ENCODE peak calls at places on chromosomes 3 and 15, in four cellular contexts. One of them, this sample, is unnamed.

GRCh38 chr3:69342074-69342473 is 43.8 kb downstream of the FRMD4B start:
- DNase-seq in A549: no peak
- DNase-seq in adrenal gland: no peak
- DNase-seq in uterus: no peak
- DNase-seq in this sample: no peak

GRCh38 chr3:52831500-52832301 is 1.2 kb upstream of the ITIH4 start:
- DNase-seq in A549: peak; percentile 49
- DNase-seq in adrenal gland: peak; percentile 92
- DNase-seq in uterus: peak; percentile 55
- DNase-seq in this sample: peak; percentile 60

GRCh38 chr15:56082263-56082761 is 88.9 kb upstream of the NEDD4 start:
- DNase-seq in uterus: no peak
- DNase-seq in A549: no peak
- DNase-seq in adrenal gland: no peak
- DNase-seq in this sample: no peak

GRCh38 chr15:55588070-55588817 is at the start of gene PYGO1:
- DNase-seq in A549: peak; percentile 78
- DNase-seq in adrenal gland: peak; percentile 65
- DNase-seq in uterus: peak; percentile 63
- DNase-seq in this sample: peak; percentile 56

GRCh38 chr3:71859128-71859519 is 74.2 kb upstream of the PROK2 start:
- DNase-seq in uterus: no peak
- DNase-seq in A549: peak; percentile 42
- DNase-seq in adrenal gland: no peak
- DNase-seq in this sample: peak; percentile 10

GRCh38 chr3:53974314-53974713 is 82.7 kb upstream of the SELENOK start:
- DNase-seq in uterus: no peak
- DNase-seq in A549: no peak
- DNase-seq in adrenal gland: no peak
- DNase-seq in this sample: no peak

GRCh38 chr3:69838217-69838616 is 99.0 kb downstream of the MITF start:
- DNase-seq in adrenal gland: no peak
- DNase-seq in A549: no peak
- DNase-seq in uterus: no peak
- DNase-seq in this sample: peak; percentile 95

GRCh38 chr3:167811071-167811470 is 75.5 kb downstream of the SERPINI1 start:
- DNase-seq in uterus: no peak
- DNase-seq in A549: no peak
- DNase-seq in adrenal gland: no peak
- DNase-seq in this sample: peak; percentile 65

GRCh38 chr15:76274226-76274625 is 37.0 kb downstream of the ETFA start:
- DNase-seq in uterus: no peak
- DNase-seq in adrenal gland: peak; percentile 37
- DNase-seq in A549: no peak
- DNase-seq in this sample: peak; percentile 36

GRCh38 chr3:135229018-135229495 is 434.0 kb downstream of the EPHB1 start:
- DNase-seq in A549: no peak
- DNase-seq in adrenal gland: no peak
- DNase-seq in uterus: no peak
- DNase-seq in this sample: no peak

GRCh38 chr15:92653836-92654524 is 1.6 kb downstream of the FAM174B start:
- DNase-seq in adrenal gland: peak; percentile 35
- DNase-seq in uterus: no peak
- DNase-seq in A549: peak; percentile 55
- DNase-seq in this sample: no peak

GRCh38 chr15:53976844-53977392 is 1.3 kb upstream of the UNC13C start:
- DNase-seq in A549: peak; percentile 42
- DNase-seq in uterus: no peak
- DNase-seq in adrenal gland: no peak
- DNase-seq in this sample: no peak

GRCh38 chr15:50879016-50879415 is 29.5 kb upstream of the AP4E1 start:
- DNase-seq in A549: no peak
- DNase-seq in uterus: no peak
- DNase-seq in adrenal gland: no peak
- DNase-seq in this sample: no peak

GRCh38 chr15:71396536-71397125 is 281.4 kb downstream of the THSD4 start:
- DNase-seq in uterus: no peak
- DNase-seq in adrenal gland: peak; percentile 48
- DNase-seq in A549: no peak
- DNase-seq in this sample: no peak

GRCh38 chr3:52216585-52217408 is 8.6 kb downstream of the TLR9 start:
- DNase-seq in adrenal gland: peak; percentile 92
- DNase-seq in A549: no peak
- DNase-seq in uterus: peak; percentile 84
- DNase-seq in this sample: peak; percentile 94

GRCh38 chr3:141288331-141288990 is 56.8 kb downstream of the PXYLP1 start:
- DNase-seq in uterus: no peak
- DNase-seq in adrenal gland: no peak
- DNase-seq in A549: no peak
- DNase-seq in this sample: no peak

GRCh38 chr15:29159771-29160455 is 109.7 kb downstream of the NSMCE3 start:
- DNase-seq in A549: no peak
- DNase-seq in uterus: no peak
- DNase-seq in adrenal gland: no peak
- DNase-seq in this sample: no peak

GRCh38 chr15:83010709-83011270 is 649 bp downstream of the C15orf40 start:
- DNase-seq in A549: peak; percentile 88
- DNase-seq in uterus: peak; percentile 50
- DNase-seq in adrenal gland: peak; percentile 81
- DNase-seq in this sample: peak; percentile 81

GRCh38 chr3:138325990-138326389 is 3.7 kb downstream of the NME9 start:
- DNase-seq in adrenal gland: no peak
- DNase-seq in A549: no peak
- DNase-seq in uterus: no peak
- DNase-seq in this sample: no peak

GRCh38 chr3:18122264-18122663 is 302.9 kb downstream of the SATB1 start:
- DNase-seq in adrenal gland: no peak
- DNase-seq in uterus: no peak
- DNase-seq in A549: no peak
- DNase-seq in this sample: no peak

GRCh38 chr3:42012378-42012934 is 50.6 kb upstream of the ULK4 start:
- DNase-seq in uterus: no peak
- DNase-seq in adrenal gland: no peak
- DNase-seq in A549: no peak
- DNase-seq in this sample: no peak

GRCh38 chr15:68609618-68610017 is 30.8 kb downstream of the CORO2B start:
- DNase-seq in adrenal gland: peak; percentile 63
- DNase-seq in uterus: peak; percentile 88
- DNase-seq in A549: no peak
- DNase-seq in this sample: peak; percentile 94

GRCh38 chr15:31396881-31397560 is 70.4 kb downstream of the KLF13 start:
- DNase-seq in adrenal gland: peak; percentile 85
- DNase-seq in A549: peak; percentile 92
- DNase-seq in uterus: peak; percentile 81
- DNase-seq in this sample: peak; percentile 83

GRCh38 chr15:79942656-79943481 is 28.1 kb downstream of the BCL2A1 start:
- DNase-seq in adrenal gland: no peak
- DNase-seq in A549: peak; percentile 73
- DNase-seq in uterus: no peak
- DNase-seq in this sample: no peak

GRCh38 chr15:73605759-73606423 is 27.3 kb downstream of the NPTN start:
- DNase-seq in A549: no peak
- DNase-seq in uterus: no peak
- DNase-seq in adrenal gland: peak; percentile 37
- DNase-seq in this sample: no peak

GRCh38 chr3:63991666-63992065 is 31.6 kb downstream of the PSMD6 start:
- DNase-seq in A549: no peak
- DNase-seq in adrenal gland: no peak
- DNase-seq in uterus: no peak
- DNase-seq in this sample: no peak

GRCh38 chr3:11591006-11591360 is 52.7 kb downstream of the VGLL4 start:
- DNase-seq in uterus: no peak
- DNase-seq in adrenal gland: no peak
- DNase-seq in A549: no peak
- DNase-seq in this sample: peak; percentile 44

GRCh38 chr15:57476533-57476975 is 100.2 kb downstream of the CGNL1 start:
- DNase-seq in uterus: no peak
- DNase-seq in A549: no peak
- DNase-seq in adrenal gland: no peak
- DNase-seq in this sample: peak; percentile 71

GRCh38 chr3:188832146-188832545 is 339.6 kb upstream of the TPRG1 start:
- DNase-seq in A549: no peak
- DNase-seq in uterus: no peak
- DNase-seq in adrenal gland: no peak
- DNase-seq in this sample: no peak

GRCh38 chr15:66644815-66645345 is 57.2 kb upstream of the SMAD6 start:
- DNase-seq in A549: no peak
- DNase-seq in adrenal gland: no peak
- DNase-seq in uterus: no peak
- DNase-seq in this sample: peak; percentile 43

GRCh38 chr3:134810850-134811249 is 15.8 kb downstream of the EPHB1 start:
- DNase-seq in uterus: no peak
- DNase-seq in A549: no peak
- DNase-seq in adrenal gland: no peak
- DNase-seq in this sample: no peak

GRCh38 chr3:9500108-9501050 is 53.2 kb downstream of the LHFPL4 start:
- DNase-seq in adrenal gland: peak; percentile 39
- DNase-seq in uterus: no peak
- DNase-seq in A549: peak; percentile 73
- DNase-seq in this sample: peak; percentile 39

DNA sequence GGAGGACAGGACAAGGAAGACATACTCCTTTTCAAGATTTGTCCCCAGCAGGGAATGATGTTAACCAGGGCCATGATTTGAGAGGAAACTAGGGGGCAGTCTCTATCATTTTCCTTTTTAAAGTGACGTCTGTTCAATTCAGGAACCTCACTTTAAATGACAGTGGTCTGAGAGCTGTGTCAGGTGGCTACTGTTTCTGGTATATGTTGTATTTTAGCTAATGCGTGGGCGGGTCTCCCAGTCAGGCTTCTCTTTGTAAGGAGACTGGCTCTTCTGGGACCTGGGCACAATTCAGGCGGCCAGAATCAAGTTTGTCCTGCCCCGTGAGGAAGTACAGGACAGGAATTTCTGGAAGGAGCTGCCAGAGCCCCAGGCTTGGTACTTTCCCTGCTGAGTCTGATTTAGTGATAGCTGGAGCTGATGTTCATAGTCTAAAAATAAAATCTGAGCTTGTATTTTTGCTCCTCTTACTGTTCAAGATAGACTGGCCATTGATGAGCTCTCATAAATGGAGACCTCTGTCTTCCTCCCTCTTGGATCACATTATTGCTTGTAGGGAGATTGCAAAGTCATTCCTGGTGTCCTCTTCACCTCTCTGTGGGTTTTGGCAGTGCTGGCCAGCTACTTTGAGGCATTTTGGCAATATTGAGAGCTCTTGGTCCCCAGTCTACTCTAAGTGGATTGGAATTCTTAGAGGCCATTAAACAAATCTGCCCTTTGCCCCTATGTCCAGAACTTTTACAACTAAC is 25.6 kb downstream of the SQOR start:
- DNase-seq in adrenal gland: no peak
- DNase-seq in uterus: no peak
- DNase-seq in A549: no peak
- DNase-seq in this sample: peak; percentile 46
- TF ChIP-seq CTCF in adrenal gland: no peak
- TF ChIP-seq CTCF in uterus: no peak
- TF ChIP-seq CTCF in A549: no peak
- TF ChIP-seq CTCF in this sample: no peak

GRCh38 chr15:77352932-77353331 is 67.0 kb downstream of the PEAK1 start:
- DNase-seq in adrenal gland: no peak
- DNase-seq in uterus: no peak
- DNase-seq in A549: no peak
- DNase-seq in this sample: no peak

GRCh38 chr15:77354064-77354463 is 65.8 kb downstream of the PEAK1 start:
- DNase-seq in A549: peak; percentile 56
- DNase-seq in adrenal gland: no peak
- DNase-seq in uterus: no peak
- DNase-seq in this sample: no peak

GRCh38 chr15:77355321-77355720 is 64.6 kb downstream of the PEAK1 start:
- DNase-seq in A549: no peak
- DNase-seq in uterus: no peak
- DNase-seq in adrenal gland: no peak
- DNase-seq in this sample: no peak

DNA sequence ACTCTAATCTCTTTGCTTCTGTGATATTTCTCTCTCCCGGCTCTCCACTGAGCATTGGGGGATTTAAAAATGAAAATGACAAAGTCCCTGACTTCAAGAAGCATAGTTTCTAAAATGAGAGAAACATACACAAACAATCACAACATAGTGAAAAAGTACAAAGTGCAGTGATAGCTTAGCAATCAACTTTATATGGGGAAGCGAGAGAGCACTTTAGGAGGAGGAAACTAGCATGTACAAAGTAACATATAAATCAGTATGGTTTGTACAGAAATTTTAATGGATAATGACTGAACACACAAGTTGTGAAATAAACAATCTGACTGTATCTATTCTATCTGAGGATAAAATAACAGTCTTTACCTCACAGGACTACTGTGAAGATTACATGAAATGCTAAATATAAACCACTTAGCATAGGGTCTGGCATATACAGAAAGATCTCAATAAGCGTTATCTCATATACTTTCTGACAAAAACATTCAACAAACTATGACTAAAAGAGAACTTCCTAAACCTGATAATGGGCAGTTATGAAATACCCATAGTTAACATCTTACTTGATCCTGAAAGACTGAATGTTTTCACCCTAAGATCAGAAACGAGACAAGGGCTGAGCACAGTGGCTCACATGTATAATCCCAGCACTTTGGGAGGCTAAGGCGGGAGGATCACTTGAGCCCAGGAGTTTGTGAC is 61.2 kb downstream of the PEAK1 start:
- DNase-seq in A549: no peak
- DNase-seq in uterus: no peak
- DNase-seq in adrenal gland: no peak
- DNase-seq in this sample: peak; percentile 8
- H3K4me3 ChIP-seq in A549: no peak overlapping the region
- H3K4me3 ChIP-seq in uterus: no peak overlapping the region
- H3K4me3 ChIP-seq in adrenal gland: no peak overlapping the region
- H3K4me3 ChIP-seq in this sample: no peak overlapping the region

GRCh38 chr3:51082363-51082762 is 302.7 kb upstream of the MANF start:
- DNase-seq in adrenal gland: no peak
- DNase-seq in A549: no peak
- DNase-seq in uterus: no peak
- DNase-seq in this sample: no peak
- TF ChIP-seq CTCF in adrenal gland: no peak
- TF ChIP-seq CTCF in A549: no peak
- TF ChIP-seq CTCF in uterus: no peak
- TF ChIP-seq CTCF in this sample: no peak

GRCh38 chr3:119173325-119173724 is at the start of gene UPK1B:
- DNase-seq in uterus: no peak
- DNase-seq in adrenal gland: no peak
- DNase-seq in A549: peak; percentile 40
- DNase-seq in this sample: no peak
- H3K4me3 ChIP-seq in uterus: no peak within 1 kb of the TSS
- H3K4me3 ChIP-seq in adrenal gland: no peak within 1 kb of the TSS
- H3K4me3 ChIP-seq in A549: no peak within 1 kb of the TSS
- H3K4me3 ChIP-seq in this sample: no peak within 1 kb of the TSS

GRCh38 chr3:16366581-16366980 is 101.6 kb downstream of the OXNAD1 start:
- DNase-seq in uterus: no peak
- DNase-seq in A549: no peak
- DNase-seq in adrenal gland: no peak
- DNase-seq in this sample: no peak
- TF ChIP-seq CTCF in uterus: no peak
- TF ChIP-seq CTCF in A549: no peak
- TF ChIP-seq CTCF in adrenal gland: no peak
- TF ChIP-seq CTCF in this sample: no peak

GRCh38 chr3:130907966-130908365 is 14.1 kb downstream of the ATP2C1 start:
- DNase-seq in A549: no peak
- DNase-seq in adrenal gland: no peak
- DNase-seq in uterus: no peak
- DNase-seq in this sample: no peak
- H3K4me3 ChIP-seq in A549: no peak overlapping the region
- H3K4me3 ChIP-seq in adrenal gland: no peak overlapping the region
- H3K4me3 ChIP-seq in uterus: no peak overlapping the region
- H3K4me3 ChIP-seq in this sample: no peak overlapping the region

This sample was measured in fibroblast of the aortic adventitia.